ENCODE peak calls at places on chromosome 22, in seven cellular contexts. One of them, this sample, is unnamed. For H3K36me3, the result is how much of the 10 kb centered on the place peaks cover.

GRCh38 chr22:26054846-26055245 is 114.4 kb upstream of the SEZ6L start:
- DNase-seq in Caco-2: no peak
- DNase-seq in psoas muscle: no peak
- DNase-seq in GM23338: no peak
- DNase-seq in PC-3: no peak
- DNase-seq in uterus: no peak
- DNase-seq in mammary epithelial cell: no peak
- DNase-seq in this sample: no peak

GRCh38 chr22:39489094-39490068 is 12.7 kb upstream of the MIEF1 start:
- DNase-seq in PC-3: no peak
- DNase-seq in GM23338: no peak
- DNase-seq in mammary epithelial cell: no peak
- DNase-seq in uterus: no peak
- DNase-seq in Caco-2: no peak
- DNase-seq in psoas muscle: no peak
- DNase-seq in this sample: no peak

GRCh38 chr22:26529345-26529744 is 17.1 kb upstream of the TFIP11 start:
- DNase-seq in psoas muscle: peak
- DNase-seq in GM23338: no peak
- DNase-seq in mammary epithelial cell: no peak
- DNase-seq in Caco-2: no peak
- DNase-seq in PC-3: peak
- DNase-seq in uterus: no peak
- DNase-seq in this sample: no peak

GRCh38 chr22:39367040-39367439 is 17.2 kb downstream of the SYNGR1 start:
- DNase-seq in mammary epithelial cell: no peak
- DNase-seq in Caco-2: no peak
- DNase-seq in psoas muscle: no peak
- DNase-seq in PC-3: no peak
- DNase-seq in uterus: no peak
- DNase-seq in GM23338: no peak
- DNase-seq in this sample: no peak

GRCh38 chr22:30214703-30215405 is 31.7 kb downstream of the LIF start:
- DNase-seq in uterus: no peak
- DNase-seq in GM23338: peak
- DNase-seq in PC-3: no peak
- DNase-seq in psoas muscle: no peak
- DNase-seq in Caco-2: no peak
- DNase-seq in mammary epithelial cell: peak
- DNase-seq in this sample: no peak

GRCh38 chr22:26588749-26589366 is 1.1 kb downstream of the TPST2 start:
- DNase-seq in Caco-2: no peak
- DNase-seq in mammary epithelial cell: no peak
- DNase-seq in uterus: no peak
- DNase-seq in GM23338: no peak
- DNase-seq in PC-3: no peak
- DNase-seq in psoas muscle: no peak
- DNase-seq in this sample: no peak

GRCh38 chr22:25202290-25202921 is 2.7 kb downstream of the CRYBB3 start:
- DNase-seq in Caco-2: peak
- DNase-seq in psoas muscle: peak
- DNase-seq in mammary epithelial cell: peak
- DNase-seq in GM23338: peak
- DNase-seq in uterus: peak
- DNase-seq in PC-3: peak
- DNase-seq in this sample: no peak

GRCh38 chr22:30169002-30169401 is 77.6 kb downstream of the LIF start:
- DNase-seq in Caco-2: no peak
- DNase-seq in psoas muscle: no peak
- DNase-seq in mammary epithelial cell: no peak
- DNase-seq in GM23338: no peak
- DNase-seq in PC-3: no peak
- DNase-seq in uterus: no peak
- DNase-seq in this sample: no peak

GRCh38 chr22:27220349-27220748 is 563.0 kb downstream of the MIAT start:
- DNase-seq in GM23338: no peak
- DNase-seq in Caco-2: no peak
- DNase-seq in PC-3: no peak
- DNase-seq in uterus: no peak
- DNase-seq in mammary epithelial cell: peak
- DNase-seq in psoas muscle: peak
- DNase-seq in this sample: peak

GRCh38 chr22:20246368-20247009 is 21.6 kb downstream of the RTN4R start:
- DNase-seq in uterus: no peak
- DNase-seq in PC-3: no peak
- DNase-seq in GM23338: peak
- DNase-seq in psoas muscle: no peak
- DNase-seq in Caco-2: no peak
- DNase-seq in mammary epithelial cell: no peak
- DNase-seq in this sample: no peak

GRCh38 chr22:40323681-40324083 is 22.6 kb upstream of the ADSL start:
- DNase-seq in psoas muscle: no peak
- DNase-seq in mammary epithelial cell: no peak
- DNase-seq in PC-3: no peak
- DNase-seq in GM23338: no peak
- DNase-seq in Caco-2: no peak
- DNase-seq in uterus: no peak
- DNase-seq in this sample: no peak

GRCh38 chr22:45336971-45337431 is 27.3 kb downstream of the FAM118A start:
- DNase-seq in psoas muscle: peak
- DNase-seq in Caco-2: no peak
- DNase-seq in PC-3: no peak
- DNase-seq in mammary epithelial cell: no peak
- DNase-seq in uterus: peak
- DNase-seq in GM23338: no peak
- DNase-seq in this sample: no peak

GRCh38 chr22:39469326-39469680 is 12.5 kb downstream of the MGAT3 start:
- DNase-seq in PC-3: no peak
- DNase-seq in mammary epithelial cell: no peak
- DNase-seq in psoas muscle: no peak
- DNase-seq in GM23338: no peak
- DNase-seq in uterus: no peak
- DNase-seq in Caco-2: no peak
- DNase-seq in this sample: no peak

DNA sequence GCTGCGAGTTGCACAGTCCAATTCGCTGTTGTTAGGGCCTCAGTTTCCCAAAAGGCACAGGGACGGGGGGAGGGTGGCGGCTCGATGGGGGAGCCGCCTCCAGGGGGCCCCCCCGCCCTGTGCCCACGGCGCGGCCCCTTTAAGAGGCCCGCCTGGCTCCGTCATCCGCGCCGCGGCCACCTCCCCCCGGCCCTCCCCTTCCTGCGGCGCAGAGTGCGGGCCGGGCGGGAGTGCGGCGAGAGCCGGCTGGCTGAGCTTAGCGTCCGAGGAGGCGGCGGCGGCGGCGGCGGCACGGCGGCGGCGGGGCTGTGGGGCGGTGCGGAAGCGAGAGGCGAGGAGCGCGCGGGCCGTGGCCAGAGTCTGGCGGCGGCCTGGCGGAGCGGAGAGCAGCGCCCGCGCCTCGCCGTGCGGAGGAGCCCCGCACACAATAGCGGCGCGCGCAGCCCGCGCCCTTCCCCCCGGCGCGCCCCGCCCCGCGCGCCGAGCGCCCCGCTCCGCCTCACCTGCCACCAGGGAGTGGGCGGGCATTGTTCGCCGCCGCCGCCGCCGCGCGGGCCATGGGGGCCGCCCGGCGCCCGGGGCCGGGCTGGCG is at the start of gene BCR:
- DNase-seq in psoas muscle: peak
- DNase-seq in mammary epithelial cell: peak
- DNase-seq in Caco-2: peak
- DNase-seq in uterus: peak
- DNase-seq in GM23338: peak
- DNase-seq in PC-3: peak
- DNase-seq in this sample: no peak
- TF ChIP-seq CTCF in psoas muscle: no peak
- TF ChIP-seq CTCF in mammary epithelial cell: no peak
- TF ChIP-seq CTCF in Caco-2: no peak
- TF ChIP-seq CTCF in uterus: no peak
- TF ChIP-seq CTCF in GM23338: no peak
- TF ChIP-seq CTCF in PC-3: no peak
- TF ChIP-seq CTCF in this sample: peak

GRCh38 chr22:46514592-46515207 is 22.7 kb downstream of the CELSR1 start:
- DNase-seq in GM23338: no peak
- DNase-seq in uterus: no peak
- DNase-seq in Caco-2: no peak
- DNase-seq in PC-3: peak
- DNase-seq in psoas muscle: no peak
- DNase-seq in mammary epithelial cell: peak
- DNase-seq in this sample: no peak
- H3K4me3 ChIP-seq in GM23338: no peak
- H3K4me3 ChIP-seq in uterus: no peak
- H3K4me3 ChIP-seq in Caco-2: no peak
- H3K4me3 ChIP-seq in PC-3: no peak
- H3K4me3 ChIP-seq in psoas muscle: no peak
- H3K4me3 ChIP-seq in mammary epithelial cell: no peak
- H3K4me3 ChIP-seq in this sample: no peak

DNA sequence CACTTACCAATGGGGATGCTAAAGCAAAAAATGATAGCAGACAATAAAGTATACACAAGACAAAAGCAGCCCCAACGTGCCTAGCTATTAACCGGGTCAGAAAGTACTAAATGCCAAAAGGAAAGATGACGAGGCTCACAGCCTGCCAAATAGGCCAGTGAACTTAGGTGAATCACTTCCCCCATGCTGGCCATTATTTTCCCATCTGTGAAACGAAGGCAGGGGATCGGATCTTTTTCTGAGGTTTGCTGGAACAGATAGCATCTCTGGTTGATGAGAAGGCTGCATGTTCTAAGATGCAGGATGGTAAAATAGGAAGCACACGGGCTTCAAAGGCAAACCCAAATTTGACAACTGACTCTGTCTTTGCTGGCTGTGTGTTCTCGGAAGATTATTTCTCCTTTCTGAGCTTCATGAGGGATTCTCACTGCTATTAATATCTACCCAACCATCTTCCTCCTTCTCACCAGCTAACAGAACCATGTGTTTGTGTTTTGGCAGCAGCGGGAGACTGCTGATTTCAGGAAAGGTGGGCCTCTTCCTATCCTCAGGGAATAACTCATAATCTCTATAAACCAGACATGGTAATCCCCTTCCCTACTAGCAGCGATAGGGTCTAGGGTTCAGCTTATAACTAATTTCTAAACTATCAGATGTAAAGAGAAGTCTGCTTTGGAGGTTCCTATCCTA is 390.7 kb downstream of the LARGE1 start:
- DNase-seq in mammary epithelial cell: no peak
- DNase-seq in uterus: peak
- DNase-seq in psoas muscle: peak
- DNase-seq in GM23338: no peak
- DNase-seq in Caco-2: no peak
- DNase-seq in PC-3: peak
- DNase-seq in this sample: no peak
- H3K36me3 ChIP-seq in mammary epithelial cell: under half
- H3K36me3 ChIP-seq in uterus: under half
- H3K36me3 ChIP-seq in psoas muscle: under half
- H3K36me3 ChIP-seq in GM23338: under half
- H3K36me3 ChIP-seq in Caco-2: under half
- H3K36me3 ChIP-seq in PC-3: under half
- H3K36me3 ChIP-seq in this sample: under half

DNA sequence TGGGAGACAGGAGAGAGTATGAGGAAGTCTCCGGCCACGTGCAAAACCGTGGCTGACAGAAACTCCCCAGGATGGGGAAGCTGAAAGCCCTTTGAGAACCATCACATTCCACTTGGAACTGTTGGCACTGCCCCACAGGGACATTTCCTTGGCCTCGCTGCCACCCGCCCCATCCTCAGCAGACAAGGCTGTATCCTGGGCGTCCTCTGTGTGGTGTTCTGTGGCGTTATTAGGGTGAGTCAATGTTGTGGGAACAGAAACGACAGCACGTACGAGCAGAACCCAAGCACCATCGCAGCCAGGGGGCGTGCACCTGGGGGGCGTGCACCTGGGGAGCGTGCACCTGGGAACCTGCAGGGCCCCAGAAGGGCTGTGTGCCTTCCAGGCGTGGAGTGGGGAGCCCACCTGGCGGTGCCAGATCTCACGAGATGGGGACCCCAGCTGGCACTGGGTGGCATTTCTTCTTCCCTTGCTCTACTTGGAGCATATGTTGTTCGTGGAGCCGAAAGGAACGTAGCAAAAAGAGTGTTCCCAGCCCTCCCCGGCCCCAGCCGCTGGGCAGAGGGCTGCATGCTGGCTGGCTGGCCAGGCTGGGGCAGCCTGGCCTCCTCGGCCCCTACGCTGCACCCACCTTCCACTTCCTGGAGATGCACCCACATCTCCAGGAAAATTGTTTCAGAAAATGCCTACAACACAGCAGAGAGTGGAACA is 35.4 kb downstream of the NFAM1 start:
- DNase-seq in Caco-2: peak
- DNase-seq in mammary epithelial cell: peak
- DNase-seq in uterus: no peak
- DNase-seq in psoas muscle: no peak
- DNase-seq in GM23338: peak
- DNase-seq in PC-3: no peak
- DNase-seq in this sample: no peak
- TF ChIP-seq CTCF in Caco-2: peak
- TF ChIP-seq CTCF in mammary epithelial cell: no peak
- TF ChIP-seq CTCF in uterus: no peak
- TF ChIP-seq CTCF in psoas muscle: no peak
- TF ChIP-seq CTCF in GM23338: peak
- TF ChIP-seq CTCF in PC-3: peak
- TF ChIP-seq CTCF in this sample: no peak

GRCh38 chr22:37563153-37564081 is 3.1 kb downstream of the CDC42EP1 start:
- DNase-seq in uterus: peak
- DNase-seq in psoas muscle: peak
- DNase-seq in PC-3: peak
- DNase-seq in GM23338: peak
- DNase-seq in Caco-2: peak
- DNase-seq in mammary epithelial cell: peak
- DNase-seq in this sample: peak
- H3K4me3 ChIP-seq in uterus: no peak
- H3K4me3 ChIP-seq in psoas muscle: peak
- H3K4me3 ChIP-seq in PC-3: peak
- H3K4me3 ChIP-seq in GM23338: no peak
- H3K4me3 ChIP-seq in Caco-2: no peak
- H3K4me3 ChIP-seq in mammary epithelial cell: no peak
- H3K4me3 ChIP-seq in this sample: peak

GRCh38 chr22:24101966-24102365 is 79.3 kb upstream of the SUSD2 start:
- DNase-seq in PC-3: no peak
- DNase-seq in psoas muscle: no peak
- DNase-seq in uterus: no peak
- DNase-seq in Caco-2: no peak
- DNase-seq in GM23338: no peak
- DNase-seq in mammary epithelial cell: no peak
- DNase-seq in this sample: no peak
- H3K36me3 ChIP-seq in PC-3: under half
- H3K36me3 ChIP-seq in psoas muscle: under half
- H3K36me3 ChIP-seq in uterus: under half
- H3K36me3 ChIP-seq in Caco-2: under half
- H3K36me3 ChIP-seq in GM23338: under half
- H3K36me3 ChIP-seq in mammary epithelial cell: under half
- H3K36me3 ChIP-seq in this sample: under half

DNA sequence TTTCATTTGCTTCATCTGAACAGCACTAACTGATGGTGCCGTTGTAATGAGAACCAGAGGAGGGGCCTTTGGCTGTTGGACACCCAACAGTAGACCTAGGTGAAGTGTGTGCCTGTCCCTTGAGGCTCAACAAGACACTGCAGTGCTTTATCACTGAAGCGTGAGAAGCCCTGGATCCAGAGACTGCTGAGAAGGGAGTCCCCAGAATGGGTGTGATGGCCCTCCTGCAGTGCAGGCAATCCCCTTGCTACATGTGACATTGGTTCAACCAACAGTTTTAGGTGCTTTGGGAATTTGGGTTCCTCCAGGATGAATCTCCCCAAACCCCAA is 125.6 kb downstream of the BRD1 start:
- DNase-seq in psoas muscle: no peak
- DNase-seq in uterus: no peak
- DNase-seq in GM23338: no peak
- DNase-seq in Caco-2: no peak
- DNase-seq in PC-3: no peak
- DNase-seq in mammary epithelial cell: no peak
- DNase-seq in this sample: no peak
- TF ChIP-seq CTCF in psoas muscle: no peak
- TF ChIP-seq CTCF in uterus: no peak
- TF ChIP-seq CTCF in GM23338: no peak
- TF ChIP-seq CTCF in Caco-2: no peak
- TF ChIP-seq CTCF in PC-3: no peak
- TF ChIP-seq CTCF in mammary epithelial cell: no peak
- TF ChIP-seq CTCF in this sample: no peak

This sample was measured in BJ.